ENCODE peak calls at places on chromosomes 6 and 20, in six cellular contexts. A is foreskin fibroblast; Z is NCI-H460; I is activated CD4-positive, CD25-positive, alpha-beta regulatory T cell; P is hypothalamus; S is Peyer's patch. C is an unnamed sample.
A peak's percentile ranks its signal among the peaks of the same experiment; 100 is the strongest.

GRCh38 chr20:2872304-2873009 is 824 bp upstream of the PTPRA start:
- DNase-seq in A (peak; percentile 89), Z (peak; percentile 51), I (peak; percentile 48), P (peak; percentile 43), S (peak; percentile 84), C (peak; percentile 30)

GRCh38 chr20:62845818-62846527 is 15.6 kb downstream of the TCFL5 start:
- DNase-seq in A (peak; percentile 50), Z (no peak), I (no peak), P (no peak), S (no peak), C (no peak)

GRCh38 chr6:42068872-42069522 is 18.7 kb downstream of the TAF8 start:
- DNase-seq in A (no peak), Z (no peak), I (no peak), P (no peak), S (no peak), C (no peak)

GRCh38 chr20:61254881-61255589 is 3.0 kb downstream of the CDH4 start:
- DNase-seq in A (peak; percentile 35), Z (no peak), I (no peak), P (no peak), S (no peak), C (no peak)

GRCh38 chr20:59291740-59292139 is 8.7 kb upstream of the EDN3 start:
- DNase-seq in A (no peak), Z (no peak), I (no peak), P (no peak), S (peak; percentile 81), C (no peak)

GRCh38 chr20:18805881-18806280 is 7.7 kb upstream of the SCP2D1 start:
- DNase-seq in A (peak; percentile 38), Z (no peak), I (no peak), P (no peak), S (no peak), C (no peak)

GRCh38 chr6:112881027-112881426 is 533.9 kb downstream of the RFPL4B start:
- DNase-seq in A (peak; percentile 71), Z (no peak), I (no peak), P (no peak), S (no peak), C (no peak)

GRCh38 chr6:130632288-130632687 is 194.9 kb upstream of the SMLR1 start:
- DNase-seq in A (no peak), Z (no peak), I (no peak), P (no peak), S (no peak), C (no peak)

GRCh38 chr6:30955367-30956042 is 14.7 kb downstream of the MUCL3 start:
- DNase-seq in A (peak; percentile 71), Z (no peak), I (peak; percentile 29), P (peak; percentile 12), S (peak; percentile 85), C (peak; percentile 61)

GRCh38 chr6:117317261-117317660 is 51.9 kb downstream of the VGLL2 start:
- DNase-seq in A (peak; percentile 26), Z (no peak), I (no peak), P (no peak), S (no peak), C (no peak)

GRCh38 chr20:44370639-44371218 is 15.2 kb downstream of the HNF4A start:
- DNase-seq in A (no peak), Z (no peak), I (no peak), P (no peak), S (peak; percentile 61), C (no peak)

GRCh38 chr6:108961985-108962384 is 113.8 kb downstream of the ARMC2 start:
- DNase-seq in A (peak; percentile 84), Z (no peak), I (no peak), P (no peak), S (no peak), C (no peak)

GRCh38 chr6:91487729-91488392 is 901.0 kb upstream of the MAP3K7 start:
- DNase-seq in A (no peak), Z (no peak), I (no peak), P (no peak), S (no peak), C (no peak)

GRCh38 chr6:133590814-133591213 is 298.1 kb upstream of the TCF21 start:
- DNase-seq in A (peak; percentile 78), Z (no peak), I (no peak), P (no peak), S (no peak), C (no peak)